ENCODE peak calls at places on chromosomes 3 and 15, in seven cellular contexts. One of them, this sample, is unnamed.

GRCh38 chr15:39584662-39585393 is 3.9 kb downstream of the THBS1 start:
- DNase-seq in activated naive CD8-positive, alpha-beta T cell treated with anti-CD3 and anti-CD28 coated beads, Interleukin-2, amount 50 U/mL, for 24 hours: no peak
- DNase-seq in mesenteric fat pad: no peak
- DNase-seq in AG10803: peak; percentile 78
- DNase-seq in hippocampal formation: no peak
- DNase-seq in amygdala: no peak
- DNase-seq in naive thymus-derived CD8-positive, alpha-beta T cell: no peak
- DNase-seq in this sample: no peak

GRCh38 chr3:59142581-59142980 is 92.8 kb upstream of the CFAP20DC start:
- DNase-seq in activated naive CD8-positive, alpha-beta T cell treated with anti-CD3 and anti-CD28 coated beads, Interleukin-2, amount 50 U/mL, for 24 hours: no peak
- DNase-seq in mesenteric fat pad: no peak
- DNase-seq in AG10803: no peak
- DNase-seq in hippocampal formation: no peak
- DNase-seq in amygdala: no peak
- DNase-seq in naive thymus-derived CD8-positive, alpha-beta T cell: no peak
- DNase-seq in this sample: no peak

GRCh38 chr3:17800232-17800631 is 57.8 kb upstream of the TBC1D5 start:
- DNase-seq in activated naive CD8-positive, alpha-beta T cell treated with anti-CD3 and anti-CD28 coated beads, Interleukin-2, amount 50 U/mL, for 24 hours: no peak
- DNase-seq in mesenteric fat pad: no peak
- DNase-seq in AG10803: no peak
- DNase-seq in hippocampal formation: no peak
- DNase-seq in amygdala: no peak
- DNase-seq in naive thymus-derived CD8-positive, alpha-beta T cell: no peak
- DNase-seq in this sample: no peak

GRCh38 chr3:141498592-141499223 is 11.9 kb downstream of the RASA2 start:
- DNase-seq in activated naive CD8-positive, alpha-beta T cell treated with anti-CD3 and anti-CD28 coated beads, Interleukin-2, amount 50 U/mL, for 24 hours: peak; percentile 83
- DNase-seq in mesenteric fat pad: no peak
- DNase-seq in AG10803: no peak
- DNase-seq in hippocampal formation: no peak
- DNase-seq in amygdala: no peak
- DNase-seq in naive thymus-derived CD8-positive, alpha-beta T cell: peak; percentile 95
- DNase-seq in this sample: no peak

GRCh38 chr3:30605005-30605404 is 1.4 kb upstream of the TGFBR2 start:
- DNase-seq in activated naive CD8-positive, alpha-beta T cell treated with anti-CD3 and anti-CD28 coated beads, Interleukin-2, amount 50 U/mL, for 24 hours: no peak
- DNase-seq in mesenteric fat pad: no peak
- DNase-seq in AG10803: no peak
- DNase-seq in hippocampal formation: no peak
- DNase-seq in amygdala: no peak
- DNase-seq in naive thymus-derived CD8-positive, alpha-beta T cell: no peak
- DNase-seq in this sample: no peak

GRCh38 chr3:47047673-47048072 is 68.2 kb downstream of the NBEAL2 start:
- DNase-seq in activated naive CD8-positive, alpha-beta T cell treated with anti-CD3 and anti-CD28 coated beads, Interleukin-2, amount 50 U/mL, for 24 hours: no peak
- DNase-seq in mesenteric fat pad: no peak
- DNase-seq in AG10803: no peak
- DNase-seq in hippocampal formation: no peak
- DNase-seq in amygdala: no peak
- DNase-seq in naive thymus-derived CD8-positive, alpha-beta T cell: no peak
- DNase-seq in this sample: no peak

GRCh38 chr3:125143982-125144652 is 68.4 kb downstream of the SLC12A8 start:
- DNase-seq in activated naive CD8-positive, alpha-beta T cell treated with anti-CD3 and anti-CD28 coated beads, Interleukin-2, amount 50 U/mL, for 24 hours: no peak
- DNase-seq in mesenteric fat pad: no peak
- DNase-seq in AG10803: peak; percentile 48
- DNase-seq in hippocampal formation: no peak
- DNase-seq in amygdala: no peak
- DNase-seq in naive thymus-derived CD8-positive, alpha-beta T cell: no peak
- DNase-seq in this sample: no peak

GRCh38 chr3:13051581-13051980 is 21.6 kb downstream of the IQSEC1 start:
- DNase-seq in activated naive CD8-positive, alpha-beta T cell treated with anti-CD3 and anti-CD28 coated beads, Interleukin-2, amount 50 U/mL, for 24 hours: no peak
- DNase-seq in mesenteric fat pad: no peak
- DNase-seq in AG10803: no peak
- DNase-seq in hippocampal formation: no peak
- DNase-seq in amygdala: no peak
- DNase-seq in naive thymus-derived CD8-positive, alpha-beta T cell: no peak
- DNase-seq in this sample: no peak

GRCh38 chr3:191087391-191087790 is 111.7 kb upstream of the OSTN start:
- DNase-seq in activated naive CD8-positive, alpha-beta T cell treated with anti-CD3 and anti-CD28 coated beads, Interleukin-2, amount 50 U/mL, for 24 hours: no peak
- DNase-seq in mesenteric fat pad: no peak
- DNase-seq in AG10803: peak; percentile 33
- DNase-seq in hippocampal formation: no peak
- DNase-seq in amygdala: no peak
- DNase-seq in naive thymus-derived CD8-positive, alpha-beta T cell: no peak
- DNase-seq in this sample: no peak

GRCh38 chr15:79394231-79394630 is 37.9 kb upstream of the MINAR1 start:
- DNase-seq in activated naive CD8-positive, alpha-beta T cell treated with anti-CD3 and anti-CD28 coated beads, Interleukin-2, amount 50 U/mL, for 24 hours: no peak
- DNase-seq in mesenteric fat pad: no peak
- DNase-seq in AG10803: peak; percentile 57
- DNase-seq in hippocampal formation: peak; percentile 40
- DNase-seq in amygdala: no peak
- DNase-seq in naive thymus-derived CD8-positive, alpha-beta T cell: no peak
- DNase-seq in this sample: no peak

GRCh38 chr3:53342353-53342752 is 5.0 kb downstream of the DCP1A start:
- DNase-seq in activated naive CD8-positive, alpha-beta T cell treated with anti-CD3 and anti-CD28 coated beads, Interleukin-2, amount 50 U/mL, for 24 hours: no peak
- DNase-seq in mesenteric fat pad: no peak
- DNase-seq in AG10803: no peak
- DNase-seq in hippocampal formation: no peak
- DNase-seq in amygdala: no peak
- DNase-seq in naive thymus-derived CD8-positive, alpha-beta T cell: no peak
- DNase-seq in this sample: no peak

GRCh38 chr3:46663611-46664135 is 29.8 kb downstream of the ALS2CL start:
- DNase-seq in activated naive CD8-positive, alpha-beta T cell treated with anti-CD3 and anti-CD28 coated beads, Interleukin-2, amount 50 U/mL, for 24 hours: no peak
- DNase-seq in mesenteric fat pad: peak; percentile 37
- DNase-seq in AG10803: no peak
- DNase-seq in hippocampal formation: no peak
- DNase-seq in amygdala: no peak
- DNase-seq in naive thymus-derived CD8-positive, alpha-beta T cell: peak; percentile 7
- DNase-seq in this sample: peak; percentile 8